ENCODE peak calls at places on chromosomes 5 and 9, in seven cellular contexts. S is AG10803; D is endodermal cell; M is AML-193; E is NCI-H345; B is lung microvascular endothelial cell; J is stimulated activated naive CD8-positive, alpha-beta T cell treated with anti-CD3 and anti-CD28 coated beads, Interleukin-15, Interleukin-2, amounts not matched to agents 100 U/mL and 50 U/mL, for 24 hours. T is an unnamed sample.

GRCh38 chr5:35908266-35908665 is 30.2 kb downstream of the CAPSL start:
- DNase-seq in D (no peak), M (peak; percentile 23), J (no peak), S (no peak), E (no peak), B (no peak), T (no peak)

GRCh38 chr5:132371603-132371994 is 2.1 kb downstream of the SLC22A5 start:
- DNase-seq in D (no peak), J (no peak), E (no peak), M (no peak), B (no peak), S (no peak), T (no peak)

GRCh38 chr5:94432499-94432898 is 185.9 kb downstream of the KIAA0825 start:
- DNase-seq in B (peak; percentile 11), D (no peak), E (no peak), J (no peak), S (peak; percentile 75), M (peak; percentile 19), T (no peak)

GRCh38 chr5:149581192-149581861 is at the start of gene ARHGEF37:
- DNase-seq in D (peak; percentile 84), S (peak; percentile 50), J (peak; percentile 66), B (peak; percentile 97), M (no peak), E (peak; percentile 80), T (no peak)

GRCh38 chr9:126695186-126696090 is 81.7 kb downstream of the LMX1B start:
- DNase-seq in D (peak; percentile 36), S (no peak), M (no peak), E (no peak), J (no peak), B (no peak), T (no peak)

GRCh38 chr5:34656001-34656699 is at the start of gene RAI14:
- DNase-seq in M (no peak), B (peak; percentile 97), E (no peak), S (peak; percentile 88), D (peak; percentile 93), J (peak; percentile 31), T (no peak)

GRCh38 chr9:15306068-15306756 is 804 bp downstream of the TTC39B start:
- DNase-seq in M (peak; percentile 42), J (peak; percentile 50), E (peak; percentile 90), S (peak; percentile 50), B (peak; percentile 14), D (peak; percentile 88), T (no peak)

GRCh38 chr5:102561894-102562760 is 63.3 kb upstream of the SLCO6A1 start:
- DNase-seq in E (no peak), B (peak; percentile 11), S (peak; percentile 15), M (no peak), J (peak; percentile 20), D (peak; percentile 92), T (peak; percentile 30)

GRCh38 chr5:72498284-72498683 is 8.9 kb downstream of the ZNF366 start:
- DNase-seq in J (no peak), E (no peak), M (no peak), B (no peak), S (peak; percentile 63), D (no peak), T (no peak)

GRCh38 chr5:169628891-169629290 is 8.2 kb upstream of the DOCK2 start:
- DNase-seq in D (no peak), B (no peak), E (no peak), J (no peak), M (no peak), S (peak; percentile 95), T (no peak)

GRCh38 chr9:75083188-75083976 is 4.6 kb downstream of the NMRK1 start:
- DNase-seq in B (no peak), J (peak; percentile 32), M (no peak), S (no peak), E (no peak), D (peak; percentile 87), T (no peak)

GRCh38 chr5:17180957-17181723 is 36.3 kb upstream of the BASP1 start:
- DNase-seq in E (no peak), D (no peak), S (peak; percentile 89), M (no peak), B (no peak), J (no peak), T (no peak)

GRCh38 chr5:1655496-1656270 is 131.9 kb upstream of the LPCAT1 start:
- DNase-seq in E (no peak), M (no peak), J (peak; percentile 1), D (no peak), S (no peak), B (no peak), T (no peak)

GRCh38 chr5:179772355-179772754 is 21.4 kb upstream of the LTC4S start:
- DNase-seq in J (no peak), B (no peak), D (no peak), S (no peak), M (peak; percentile 71), E (no peak), T (no peak)

GRCh38 chr5:176762489-176762888 is 47.9 kb upstream of the UNC5A start:
- DNase-seq in J (no peak), M (no peak), B (no peak), S (no peak), D (peak; percentile 55), E (no peak), T (no peak)

GRCh38 chr5:53913941-53914340 is 353.5 kb downstream of the NDUFS4 start:
- DNase-seq in B (no peak), E (no peak), M (no peak), S (no peak), J (no peak), D (no peak), T (no peak)

GRCh38 chr9:105510024-105510423 is 47.9 kb upstream of the FKTN start:
- DNase-seq in S (peak; percentile 62), M (no peak), E (no peak), B (no peak), J (no peak), D (no peak), T (no peak)

GRCh38 chr9:133853331-133853730 is 115.2 kb upstream of the SARDH start:
- DNase-seq in S (no peak), J (no peak), E (no peak), M (no peak), D (no peak), B (no peak), T (no peak)

GRCh38 chr5:139394654-139395566 is at the start of gene PROB1:
- DNase-seq in E (no peak), J (no peak), M (no peak), S (no peak), D (peak; percentile 79), B (peak; percentile 57), T (no peak)

GRCh38 chr5:95843733-95844223 is 21.3 kb upstream of the GLRX start:
- DNase-seq in S (peak; percentile 59), J (no peak), B (no peak), E (no peak), D (peak; percentile 26), M (peak; percentile 42), T (no peak)

GRCh38 chr5:150036513-150036912 is 36.0 kb downstream of the HMGXB3 start:
- DNase-seq in M (no peak), J (no peak), S (peak; percentile 96), B (no peak), E (no peak), D (no peak), T (no peak)

GRCh38 chr5:58260243-58260642 is 199.6 kb downstream of the PLK2 start:
- DNase-seq in M (no peak), B (no peak), J (no peak), D (no peak), S (no peak), E (no peak), T (no peak)

GRCh38 chr5:35337332-35338168 is 107.3 kb upstream of the PRLR start:
- DNase-seq in M (no peak), D (peak; percentile 59), E (no peak), B (no peak), S (no peak), J (no peak), T (peak; percentile 62)

GRCh38 chr9:12930906-12931305 is 156.1 kb downstream of the LURAP1L start:
- DNase-seq in J (no peak), B (no peak), E (no peak), S (peak; percentile 21), M (no peak), D (no peak), T (no peak)

GRCh38 chr9:127130661-127131538 is 8.5 kb upstream of the ANGPTL2 start:
- DNase-seq in M (peak; percentile 93), J (no peak), E (peak; percentile 15), B (no peak), S (peak; percentile 99), D (no peak), T (no peak)

GRCh38 chr5:124748687-124749594 is 2.5 kb upstream of the ZNF608 start:
- DNase-seq in M (no peak), J (peak; percentile 21), B (peak; percentile 97), S (peak; percentile 32), E (peak; percentile 95), D (peak; percentile 95), T (peak; percentile 81)

GRCh38 chr9:110050925-110051355 is 157.0 kb downstream of the C9orf152 start:
- DNase-seq in M (peak; percentile 81), S (peak; percentile 96), E (no peak), J (no peak), D (no peak), B (peak; percentile 50), T (no peak)

GRCh38 chr9:137310190-137311052 is 8.3 kb upstream of the NRARP start:
- DNase-seq in B (no peak), D (peak; percentile 71), S (no peak), J (no peak), M (no peak), E (no peak), T (no peak)

GRCh38 chr9:31590091-31590490 is 794.4 kb upstream of the ACO1 start:
- DNase-seq in J (no peak), B (peak; percentile 10), D (no peak), M (no peak), E (no peak), S (no peak), T (no peak)

GRCh38 chr9:130597228-130597627 is 17.9 kb downstream of the FUBP3 start:
- DNase-seq in E (no peak), B (no peak), M (no peak), J (no peak), D (no peak), S (no peak), T (no peak)

GRCh38 chr9:136679431-136679941 is 7.8 kb downstream of the AGPAT2 start:
- DNase-seq in E (no peak), J (no peak), B (no peak), D (no peak), M (no peak), S (no peak), T (no peak)

GRCh38 chr9:69379250-69379982 is 54.4 kb downstream of the ENTREP1 start:
- DNase-seq in M (no peak), S (peak; percentile 57), D (no peak), J (no peak), B (peak; percentile 85), E (no peak), T (no peak)

GRCh38 chr9:83242066-83242465 is 179.1 kb upstream of the RASEF start:
- DNase-seq in E (no peak), M (no peak), B (no peak), S (no peak), D (no peak), J (no peak), T (no peak)

GRCh38 chr9:691825-692363 is 149.6 kb upstream of the DMRT1 start:
- DNase-seq in D (peak; percentile 28), J (no peak), M (no peak), E (no peak), B (no peak), S (no peak), T (no peak)

GRCh38 chr5:150101019-150101418 is 14.7 kb upstream of the CSF1R start:
- DNase-seq in M (no peak), E (no peak), S (no peak), J (no peak), B (no peak), D (peak; percentile 65), T (no peak)